ENCODE peak calls at places on chromosomes 16 and 17, in eight cellular contexts. One of them, this sample, is unnamed.

GRCh38 chr17:61201211-61201610 is 198.4 kb upstream of the TBX2 start:
- DNase-seq in A549: peak
- DNase-seq in upper lobe of left lung: no peak
- DNase-seq in cardiac fibroblast: peak
- DNase-seq in left ventricle myocardium inferior: no peak
- DNase-seq in Peyer's patch: no peak
- DNase-seq in stomach: no peak
- DNase-seq in HL-60: no peak
- DNase-seq in this sample: no peak

GRCh38 chr16:2271848-2272461 is 4.0 kb upstream of the RNPS1 start:
- DNase-seq in A549: no peak
- DNase-seq in upper lobe of left lung: no peak
- DNase-seq in cardiac fibroblast: no peak
- DNase-seq in left ventricle myocardium inferior: no peak
- DNase-seq in Peyer's patch: no peak
- DNase-seq in stomach: no peak
- DNase-seq in HL-60: no peak
- DNase-seq in this sample: no peak

GRCh38 chr16:69890114-69890890 is 60.8 kb upstream of the CLEC18A start:
- DNase-seq in A549: no peak
- DNase-seq in upper lobe of left lung: no peak
- DNase-seq in cardiac fibroblast: peak
- DNase-seq in left ventricle myocardium inferior: peak
- DNase-seq in Peyer's patch: no peak
- DNase-seq in stomach: peak
- DNase-seq in HL-60: no peak
- DNase-seq in this sample: no peak

GRCh38 chr16:28494141-28494851 is at the start of gene APOBR:
- DNase-seq in A549: no peak
- DNase-seq in upper lobe of left lung: peak
- DNase-seq in cardiac fibroblast: no peak
- DNase-seq in left ventricle myocardium inferior: peak
- DNase-seq in Peyer's patch: peak
- DNase-seq in stomach: peak
- DNase-seq in HL-60: peak
- DNase-seq in this sample: no peak

GRCh38 chr16:19660432-19660831 is 57.6 kb downstream of the KNOP1 start:
- DNase-seq in A549: no peak
- DNase-seq in upper lobe of left lung: no peak
- DNase-seq in cardiac fibroblast: no peak
- DNase-seq in left ventricle myocardium inferior: no peak
- DNase-seq in Peyer's patch: no peak
- DNase-seq in stomach: no peak
- DNase-seq in HL-60: no peak
- DNase-seq in this sample: no peak

GRCh38 chr17:27578718-27579085 is 52.3 kb upstream of the LGALS9 start:
- DNase-seq in A549: no peak
- DNase-seq in upper lobe of left lung: no peak
- DNase-seq in cardiac fibroblast: peak
- DNase-seq in left ventricle myocardium inferior: no peak
- DNase-seq in Peyer's patch: no peak
- DNase-seq in stomach: no peak
- DNase-seq in HL-60: no peak
- DNase-seq in this sample: no peak

GRCh38 chr17:19978206-19978802 is 676 bp upstream of the AKAP10 start:
- DNase-seq in A549: no peak
- DNase-seq in upper lobe of left lung: no peak
- DNase-seq in cardiac fibroblast: no peak
- DNase-seq in left ventricle myocardium inferior: no peak
- DNase-seq in Peyer's patch: peak
- DNase-seq in stomach: no peak
- DNase-seq in HL-60: no peak
- DNase-seq in this sample: no peak

GRCh38 chr17:10036511-10037061 is 131.5 kb upstream of the RCVRN start:
- DNase-seq in A549: no peak
- DNase-seq in upper lobe of left lung: peak
- DNase-seq in cardiac fibroblast: peak
- DNase-seq in left ventricle myocardium inferior: peak
- DNase-seq in Peyer's patch: no peak
- DNase-seq in stomach: no peak
- DNase-seq in HL-60: no peak
- DNase-seq in this sample: peak

GRCh38 chr16:8888951-8889892 is 7.1 kb downstream of the LITAFD start:
- DNase-seq in A549: no peak
- DNase-seq in upper lobe of left lung: peak
- DNase-seq in cardiac fibroblast: no peak
- DNase-seq in left ventricle myocardium inferior: no peak
- DNase-seq in Peyer's patch: no peak
- DNase-seq in stomach: no peak
- DNase-seq in HL-60: no peak
- DNase-seq in this sample: no peak

GRCh38 chr16:2529961-2530628 is 1.1 kb downstream of the CEMP1 start:
- DNase-seq in A549: no peak
- DNase-seq in upper lobe of left lung: peak
- DNase-seq in cardiac fibroblast: no peak
- DNase-seq in left ventricle myocardium inferior: no peak
- DNase-seq in Peyer's patch: no peak
- DNase-seq in stomach: no peak
- DNase-seq in HL-60: no peak
- DNase-seq in this sample: peak

DNA sequence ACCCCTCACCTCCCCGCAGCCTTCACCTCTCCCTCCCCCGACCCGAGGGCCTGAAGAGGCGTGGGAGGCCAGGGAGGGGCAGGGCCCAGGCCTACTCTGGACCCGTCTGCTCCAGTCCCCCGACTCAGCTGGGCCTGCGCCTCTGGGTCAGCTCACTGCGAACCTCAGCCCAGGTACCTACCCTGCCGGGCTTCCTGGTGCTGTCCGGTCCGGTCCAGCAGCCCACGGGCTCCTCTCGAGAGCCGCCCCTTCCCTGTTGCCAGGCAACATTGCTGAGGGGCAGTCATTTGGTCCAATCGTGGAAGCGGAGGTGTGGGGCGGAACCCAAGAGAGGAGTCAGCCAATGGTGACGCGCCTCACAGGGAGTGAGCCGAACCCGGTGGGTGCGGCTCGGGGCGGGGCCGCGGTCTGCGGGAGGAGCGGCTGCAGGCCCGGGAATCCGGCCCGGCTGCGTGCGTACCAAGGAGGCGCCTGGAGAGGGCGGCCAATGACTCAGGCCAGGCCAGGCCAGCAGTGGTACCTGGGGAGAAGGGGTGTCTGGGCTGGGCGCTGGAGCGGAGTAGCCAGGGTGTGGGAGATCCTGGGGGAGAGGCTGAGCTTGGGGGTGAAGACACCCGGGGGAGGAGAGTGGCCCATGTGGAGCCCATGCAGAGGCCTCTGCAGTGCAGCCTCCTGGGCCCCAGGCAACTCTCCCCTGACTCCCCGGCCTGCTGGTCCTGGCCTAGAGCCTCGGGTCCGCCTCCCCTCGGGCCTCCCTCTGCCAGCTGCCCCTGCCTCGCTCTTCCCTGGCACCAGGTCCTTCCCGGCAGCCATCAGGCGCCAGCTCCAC is at the start of gene MEAK7:
- DNase-seq in A549: peak
- DNase-seq in upper lobe of left lung: peak
- DNase-seq in cardiac fibroblast: peak
- DNase-seq in left ventricle myocardium inferior: peak
- DNase-seq in Peyer's patch: peak
- DNase-seq in stomach: peak
- DNase-seq in HL-60: peak
- DNase-seq in this sample: peak
- TF ChIP-seq CTCF in A549: no peak
- TF ChIP-seq CTCF in upper lobe of left lung: no peak
- TF ChIP-seq CTCF in cardiac fibroblast: no peak
- TF ChIP-seq CTCF in left ventricle myocardium inferior: no peak
- TF ChIP-seq CTCF in Peyer's patch: no peak
- TF ChIP-seq CTCF in stomach: no peak
- TF ChIP-seq CTCF in HL-60: no peak
- TF ChIP-seq CTCF in this sample: no peak

DNA sequence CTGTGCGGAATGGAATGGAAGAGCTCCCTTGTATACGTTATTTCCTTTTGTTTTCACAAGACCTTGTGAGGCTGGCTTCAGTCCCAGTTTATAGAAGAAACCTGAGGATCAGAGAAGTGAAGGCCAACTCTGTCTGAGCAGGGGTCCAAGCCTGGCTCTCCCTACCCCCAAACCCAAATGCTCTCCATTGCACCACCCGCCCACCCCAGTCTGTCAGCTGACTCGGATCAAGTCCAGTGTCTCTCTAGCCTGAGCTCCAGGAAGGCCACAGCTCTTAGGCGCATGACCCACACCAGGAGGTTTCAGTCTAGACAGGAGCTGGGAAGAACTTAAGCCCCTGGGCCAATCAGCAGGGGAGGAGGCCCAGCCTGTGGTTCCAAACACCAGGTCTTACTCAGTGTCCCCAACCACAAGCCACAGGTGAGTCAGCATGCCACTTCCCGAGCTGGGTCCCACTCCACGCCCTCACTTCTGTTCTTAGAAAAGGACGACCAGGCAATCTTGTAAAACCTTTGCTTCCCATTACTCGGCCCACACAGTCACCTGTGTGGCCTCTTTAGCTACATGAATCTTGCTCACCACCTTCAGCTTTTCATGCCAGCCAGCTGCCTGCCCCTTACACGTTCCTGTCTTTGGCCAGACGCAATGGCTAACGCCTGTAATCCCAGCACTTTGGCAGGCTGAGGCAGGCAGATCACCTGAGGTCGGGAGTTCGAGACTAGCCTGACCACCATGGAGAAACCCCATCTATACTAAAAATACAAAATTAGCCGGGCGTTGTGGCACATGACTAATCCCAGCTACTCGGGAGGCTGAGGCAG is 27.8 kb downstream of the TK2 start:
- DNase-seq in A549: no peak
- DNase-seq in upper lobe of left lung: no peak
- DNase-seq in cardiac fibroblast: peak
- DNase-seq in left ventricle myocardium inferior: peak
- DNase-seq in Peyer's patch: peak
- DNase-seq in stomach: peak
- DNase-seq in HL-60: peak
- DNase-seq in this sample: no peak
- H3K4me3 ChIP-seq in A549: no peak
- H3K4me3 ChIP-seq in upper lobe of left lung: no peak
- H3K4me3 ChIP-seq in cardiac fibroblast: no peak
- H3K4me3 ChIP-seq in left ventricle myocardium inferior: no peak
- H3K4me3 ChIP-seq in Peyer's patch: no peak
- H3K4me3 ChIP-seq in stomach: no peak
- H3K4me3 ChIP-seq in HL-60: no peak
- H3K4me3 ChIP-seq in this sample: no peak

GRCh38 chr17:77036841-77037381 is 103.9 kb upstream of the SEC14L1 start:
- DNase-seq in A549: no peak
- DNase-seq in upper lobe of left lung: no peak
- DNase-seq in cardiac fibroblast: peak
- DNase-seq in left ventricle myocardium inferior: peak
- DNase-seq in Peyer's patch: peak
- DNase-seq in stomach: peak
- DNase-seq in HL-60: no peak
- DNase-seq in this sample: no peak
- TF ChIP-seq CTCF in A549: no peak
- TF ChIP-seq CTCF in upper lobe of left lung: no peak
- TF ChIP-seq CTCF in cardiac fibroblast: no peak
- TF ChIP-seq CTCF in left ventricle myocardium inferior: no peak
- TF ChIP-seq CTCF in Peyer's patch: no peak
- TF ChIP-seq CTCF in stomach: no peak
- TF ChIP-seq CTCF in HL-60: no peak
- TF ChIP-seq CTCF in this sample: no peak

DNA sequence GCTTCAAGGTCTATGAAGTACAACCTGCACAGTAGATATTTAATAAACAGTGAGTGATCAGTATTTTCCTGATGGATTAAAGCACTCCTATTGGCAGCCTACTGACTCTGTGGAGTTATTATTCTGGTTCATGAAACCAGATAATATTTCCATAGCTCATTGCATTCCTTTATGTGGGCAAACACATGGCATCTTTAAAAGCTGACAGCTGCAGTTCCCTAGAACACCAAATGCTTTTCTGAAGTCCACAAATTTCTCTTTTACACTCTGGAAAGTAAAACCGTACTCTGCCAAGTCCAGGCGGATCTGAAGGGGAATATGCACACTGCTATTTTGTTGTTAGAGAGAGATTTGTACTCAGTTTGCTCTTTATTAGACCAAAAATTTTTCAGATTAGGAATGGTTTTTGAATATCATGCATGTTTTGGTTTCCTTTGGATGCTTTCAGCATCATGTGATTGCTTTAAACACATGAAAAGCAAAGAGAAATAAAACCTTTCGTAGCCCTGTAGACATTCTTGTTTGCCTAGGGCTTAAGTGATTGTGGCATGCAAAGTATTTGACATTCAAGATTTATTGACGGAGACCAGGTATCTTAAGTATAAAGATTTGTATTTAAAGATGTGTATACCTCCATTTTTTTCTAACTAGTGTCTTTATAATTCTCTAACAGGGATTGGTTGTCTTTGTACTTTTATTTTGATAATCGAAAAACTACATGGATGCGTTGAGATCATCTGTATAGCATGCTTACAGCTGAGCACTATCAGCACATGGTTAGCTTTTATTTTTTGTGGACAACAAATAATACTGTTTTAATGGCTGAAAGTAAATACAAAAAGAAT is 19.5 kb downstream of the SEC14L1 start:
- DNase-seq in A549: no peak
- DNase-seq in upper lobe of left lung: no peak
- DNase-seq in cardiac fibroblast: peak
- DNase-seq in left ventricle myocardium inferior: no peak
- DNase-seq in Peyer's patch: no peak
- DNase-seq in stomach: no peak
- DNase-seq in HL-60: no peak
- DNase-seq in this sample: no peak
- H3K4me3 ChIP-seq in A549: no peak
- H3K4me3 ChIP-seq in upper lobe of left lung: no peak
- H3K4me3 ChIP-seq in cardiac fibroblast: no peak
- H3K4me3 ChIP-seq in left ventricle myocardium inferior: peak
- H3K4me3 ChIP-seq in Peyer's patch: no peak
- H3K4me3 ChIP-seq in stomach: no peak
- H3K4me3 ChIP-seq in HL-60: no peak
- H3K4me3 ChIP-seq in this sample: no peak

DNA sequence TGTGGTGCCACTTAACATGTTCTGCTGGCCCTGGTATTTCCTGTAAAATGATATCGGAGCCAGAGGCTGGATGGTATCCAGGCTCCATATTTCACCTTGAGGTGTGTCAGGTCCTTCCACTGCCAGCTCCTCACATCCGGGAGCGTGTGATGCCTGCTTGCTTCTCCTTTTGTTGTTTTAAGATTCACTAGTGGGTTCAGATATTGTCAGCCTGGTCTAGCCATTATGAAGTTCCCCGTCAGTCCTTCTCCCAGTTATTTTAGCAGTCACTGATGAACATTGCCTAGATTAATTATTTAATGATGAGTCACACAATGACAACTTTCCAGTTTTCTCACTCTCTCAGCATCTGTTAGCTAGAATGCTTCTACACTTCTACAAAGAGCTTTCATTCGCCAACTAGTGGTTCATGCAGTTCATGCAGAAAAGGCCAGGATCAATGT is 11.3 kb downstream of the DNAAF1 start:
- DNase-seq in A549: no peak
- DNase-seq in upper lobe of left lung: no peak
- DNase-seq in cardiac fibroblast: peak
- DNase-seq in left ventricle myocardium inferior: no peak
- DNase-seq in Peyer's patch: no peak
- DNase-seq in stomach: no peak
- DNase-seq in HL-60: no peak
- DNase-seq in this sample: no peak
- TF ChIP-seq CTCF in A549: no peak
- TF ChIP-seq CTCF in upper lobe of left lung: no peak
- TF ChIP-seq CTCF in cardiac fibroblast: no peak
- TF ChIP-seq CTCF in left ventricle myocardium inferior: no peak
- TF ChIP-seq CTCF in Peyer's patch: no peak
- TF ChIP-seq CTCF in stomach: no peak
- TF ChIP-seq CTCF in HL-60: no peak
- TF ChIP-seq CTCF in this sample: no peak